ENCODE peak calls at places on chromosomes 11 and 22, in four cellular contexts. U is WTC11, Z is K562, I is GM12878. E is an unnamed sample.

GRCh38 chr22:44661070-44661469 is 40.9 kb upstream of the PRR5 start:
- DNase-seq in U (peak; percentile 70), Z (no peak), I (no peak), E (peak; percentile 2)

GRCh38 chr11:32858731-32859130 is 29.0 kb downstream of the PRRG4 start:
- DNase-seq in U (no peak), Z (no peak), I (no peak), E (no peak)

GRCh38 chr11:67079065-67079464 is 22.4 kb downstream of the RHOD start:
- DNase-seq in U (no peak), Z (no peak), I (peak; percentile 45), E (no peak)

GRCh38 chr11:76209671-76209955 is 3.3 kb upstream of the WNT11 start:
- DNase-seq in U (no peak), Z (no peak), I (no peak), E (peak; percentile 63)

GRCh38 chr11:111665779-111666178 is 63.5 kb downstream of the SIK2 start:
- DNase-seq in U (peak; percentile 16), Z (peak; percentile 15), I (no peak), E (no peak)

GRCh38 chr11:126495806-126496205 is 140.3 kb downstream of the ST3GAL4 start:
- DNase-seq in U (no peak), Z (no peak), I (no peak), E (peak; percentile 75)

GRCh38 chr22:33379836-33380235 is 321.7 kb upstream of the SYN3 start:
- DNase-seq in U (no peak), Z (no peak), I (no peak), E (no peak)

GRCh38 chr11:114281388-114281956 is 14.7 kb upstream of the NNMT start:
- DNase-seq in U (no peak), Z (no peak), I (no peak), E (no peak)

GRCh38 chr11:127106142-127106541 is 105.6 kb upstream of the KIRREL3 start:
- DNase-seq in U (no peak), Z (no peak), I (no peak), E (no peak)

GRCh38 chr11:130629039-130629438 is 180.6 kb downstream of the ADAMTS15 start:
- DNase-seq in U (no peak), Z (no peak), I (no peak), E (no peak)

GRCh38 chr11:6297831-6298230 is 22.5 kb downstream of the CAVIN3 start:
- DNase-seq in U (no peak), Z (no peak), I (no peak), E (no peak)

GRCh38 chr11:118662401-118663271 is 16.8 kb downstream of the TREH start:
- DNase-seq in U (no peak), Z (no peak), I (no peak), E (no peak)

GRCh38 chr11:120719348-120719747 is 207.8 kb downstream of the GRIK4 start:
- DNase-seq in U (no peak), Z (no peak), I (no peak), E (no peak)

GRCh38 chr11:20367313-20367948 is 3.9 kb downstream of the HTATIP2 start:
- DNase-seq in U (no peak), Z (peak; percentile 69), I (no peak), E (no peak)

GRCh38 chr11:6476571-6476970 is 2.8 kb upstream of the TRIM3 start:
- DNase-seq in U (no peak), Z (peak; percentile 57), I (no peak), E (no peak)

GRCh38 chr22:36773935-36774334 is 2.0 kb downstream of the IFT27 start:
- DNase-seq in U (no peak), Z (no peak), I (no peak), E (peak; percentile 43)

GRCh38 chr11:33197915-33198727 is 36.8 kb upstream of the CSTF3 start:
- DNase-seq in U (no peak), Z (no peak), I (no peak), E (no peak)

GRCh38 chr11:132022718-132023117 is 652.3 kb downstream of the NTM start:
- DNase-seq in U (no peak), Z (no peak), I (no peak), E (no peak)

GRCh38 chr11:134521452-134522289 is 109.6 kb upstream of the B3GAT1 start:
- DNase-seq in U (no peak), Z (no peak), I (no peak), E (no peak)

GRCh38 chr11:33708970-33709369 is 8.3 kb upstream of the C11orf91 start:
- DNase-seq in U (no peak), Z (no peak), I (no peak), E (no peak)

GRCh38 chr11:117932426-117932825 is 3.2 kb upstream of the TMPRSS13 start:
- DNase-seq in U (no peak), Z (no peak), I (no peak), E (no peak)

GRCh38 chr11:107927559-107927958 is 689 bp upstream of the RAB39A start:
- DNase-seq in U (no peak), Z (no peak), I (no peak), E (no peak)

GRCh38 chr22:45212992-45213751 is 27.5 kb downstream of the KIAA0930 start:
- DNase-seq in U (no peak), Z (no peak), I (no peak), E (peak; percentile 59)

GRCh38 chr22:21642584-21643448 is 714 bp downstream of the SDF2L1 start:
- DNase-seq in U (peak; percentile 81), Z (peak; percentile 95), I (no peak), E (peak; percentile 71)

GRCh38 chr11:114166897-114167323 is 107.4 kb downstream of the ZBTB16 start:
- DNase-seq in U (no peak), Z (no peak), I (no peak), E (no peak)

GRCh38 chr11:106399075-106399500 is 321.6 kb downstream of the AASDHPPT start:
- DNase-seq in U (no peak), Z (no peak), I (no peak), E (peak; percentile 6)

GRCh38 chr22:30047364-30047738 is 32.9 kb upstream of the HORMAD2 start:
- DNase-seq in U (no peak), Z (peak; percentile 10), I (no peak), E (no peak)

GRCh38 chr11:27281276-27281675 is 81.7 kb downstream of the CCDC34 start:
- DNase-seq in U (no peak), Z (no peak), I (no peak), E (no peak)

GRCh38 chr11:17852246-17852645 is 117.7 kb downstream of the KCNC1 start:
- DNase-seq in U (no peak), Z (no peak), I (no peak), E (no peak)

GRCh38 chr11:17764446-17765218 is 30.1 kb downstream of the KCNC1 start:
- DNase-seq in U (no peak), Z (no peak), I (no peak), E (peak; percentile 85)

GRCh38 chr11:74980627-74981026 is 8.1 kb upstream of the NEU3 start:
- DNase-seq in U (no peak), Z (no peak), I (no peak), E (no peak)

GRCh38 chr11:113634940-113635575 is 71.0 kb downstream of the TMPRSS5 start:
- DNase-seq in U (no peak), Z (peak; percentile 65), I (no peak), E (no peak)

GRCh38 chr22:38165929-38166593 is 15.6 kb downstream of the PLA2G6 start:
- DNase-seq in U (no peak), Z (no peak), I (no peak), E (no peak)

GRCh38 chr22:38170469-38170868 is 11.2 kb downstream of the PLA2G6 start:
- DNase-seq in U (no peak), Z (no peak), I (no peak), E (no peak)

GRCh38 chr22:38164578-38164953 is 17.1 kb downstream of the PLA2G6 start:
- DNase-seq in U (no peak), Z (no peak), I (no peak), E (no peak)

GRCh38 chr22:38169116-38169515 is 12.5 kb downstream of the PLA2G6 start:
- DNase-seq in U (no peak), Z (no peak), I (no peak), E (no peak)

GRCh38 chr22:38167988-38168407 is 13.6 kb downstream of the PLA2G6 start:
- DNase-seq in U (no peak), Z (no peak), I (no peak), E (no peak)
- TF ChIP-seq USF1 in U (no peak), Z (no peak), I (no peak), E (no peak)

DNA sequence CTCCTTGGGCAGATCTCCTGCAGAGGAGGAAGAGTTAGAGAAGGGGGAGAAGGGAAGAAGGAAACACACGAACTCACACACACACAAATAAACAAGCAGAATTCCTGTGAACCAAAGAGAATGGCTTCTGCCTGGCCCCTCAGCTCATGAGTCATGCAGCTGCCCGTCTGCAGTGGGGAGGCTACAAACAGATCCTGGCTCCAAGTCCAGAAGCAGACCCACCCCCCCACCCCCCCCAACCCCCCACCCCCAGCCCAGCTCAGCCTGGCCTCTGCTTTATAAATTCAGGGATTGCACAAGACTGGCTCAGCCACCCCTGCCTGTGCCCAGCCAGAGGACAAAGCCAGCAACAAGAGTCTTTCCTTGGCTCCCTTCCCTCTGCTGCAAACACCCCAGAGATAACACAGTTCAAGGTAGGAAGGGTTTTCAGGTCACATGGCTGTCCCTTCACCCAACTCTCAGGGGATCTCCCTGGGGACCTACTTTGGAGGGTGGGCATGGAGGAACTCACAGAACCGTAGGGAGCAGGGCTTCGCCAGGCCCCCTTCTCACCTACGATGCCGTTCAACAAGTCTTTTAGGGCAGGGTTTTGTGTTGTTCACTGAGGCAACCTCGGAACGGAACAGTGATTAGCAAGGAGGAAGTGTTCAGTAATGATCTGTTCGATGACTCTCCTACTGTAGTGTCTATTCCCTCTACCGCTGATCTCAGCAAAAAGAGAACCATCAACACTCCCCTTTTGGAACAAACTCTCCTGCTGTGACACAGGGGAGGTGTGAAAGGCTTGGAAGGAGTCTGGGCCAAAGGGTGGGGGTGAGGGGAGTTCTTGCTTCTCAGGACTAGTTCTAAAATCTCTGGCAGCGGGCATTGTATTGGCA is 35.5 kb downstream of the RPL27A start:
- DNase-seq in U (no peak), Z (no peak), I (no peak), E (no peak)
- TF ChIP-seq USF1 in U (no peak), Z (no peak), I (no peak), E (no peak)

GRCh38 chr11:42631223-42631843 is 680.5 kb upstream of the API5 start:
- DNase-seq in U (no peak), Z (peak; percentile 7), I (no peak), E (peak; percentile 33)
- TF ChIP-seq USF1 in U (no peak), Z (no peak), I (no peak), E (no peak)

GRCh38 chr11:123461164-123461563 is 31.1 kb downstream of the GRAMD1B start:
- DNase-seq in U (no peak), Z (no peak), I (no peak), E (peak; percentile 44)
- TF ChIP-seq USF1 in U (no peak), Z (no peak), I (no peak), E (no peak)

GRCh38 chr11:65491163-65491465 is 7.7 kb upstream of the MALAT1 start:
- DNase-seq in U (peak; percentile 10), Z (no peak), I (no peak), E (no peak)

GRCh38 chr11:65488273-65489058 is 10.4 kb upstream of the MALAT1 start:
- DNase-seq in U (no peak), Z (no peak), I (no peak), E (no peak)

GRCh38 chr11:65489061-65489705 is 9.7 kb upstream of the MALAT1 start:
- DNase-seq in U (peak; percentile 79), Z (no peak), I (no peak), E (no peak)

GRCh38 chr11:65491614-65492386 is 7.0 kb upstream of the MALAT1 start:
- DNase-seq in U (peak; percentile 57), Z (peak; percentile 66), I (no peak), E (no peak)

GRCh38 chr11:65489706-65490310 is 9.0 kb upstream of the MALAT1 start:
- DNase-seq in U (no peak), Z (no peak), I (no peak), E (no peak)
- TF ChIP-seq USF1 in U (no peak), Z (no peak), I (no peak), E (no peak)

E was measured in SK-N-SH.